ENCODE peak calls at places on chromosomes 12 and 14, in five cellular contexts. J, E, K, A and T are unnamed samples.

GRCh38 chr14:102659797-102660196 is 67.3 kb downstream of the RCOR1 start:
- DNase-seq in A (no peak), K (no peak), J (peak; percentile 55), E (peak; percentile 70), T (no peak)

GRCh38 chr12:111785651-111786050 is 18.9 kb downstream of the ALDH2 start:
- DNase-seq in J (no peak), K (no peak), A (no peak), E (peak; percentile 49), T (no peak)

GRCh38 chr14:24139272-24139934 is 2.0 kb downstream of the EMC9 start:
- DNase-seq in A (no peak), E (no peak), J (no peak), K (no peak), T (no peak)

GRCh38 chr12:79737875-79738718 is 47.3 kb upstream of the PAWR start:
- DNase-seq in J (peak; percentile 55), A (peak; percentile 19), K (peak; percentile 42), E (peak; percentile 40), T (peak; percentile 16)

GRCh38 chr14:87522575-87522974 is 470.4 kb downstream of the GALC start:
- DNase-seq in A (no peak), E (no peak), K (no peak), J (no peak), T (no peak)

GRCh38 chr12:3097186-3097804 is 20.1 kb downstream of the TSPAN9 start:
- DNase-seq in E (peak; percentile 47), J (peak; percentile 16), K (no peak), A (no peak), T (no peak)

GRCh38 chr14:61752626-61753025 is 9.6 kb upstream of the SNAPC1 start:
- DNase-seq in J (no peak), A (no peak), K (no peak), E (peak; percentile 30), T (no peak)

GRCh38 chr14:52871606-52872005 is 79.2 kb downstream of the FERMT2 start:
- DNase-seq in A (no peak), K (no peak), J (no peak), E (no peak), T (no peak)

GRCh38 chr14:104422301-104423223 is 157.0 kb upstream of the C14orf180 start:
- DNase-seq in A (peak; percentile 14), K (no peak), J (no peak), E (no peak), T (no peak)

GRCh38 chr14:24695265-24696241 is 61.6 kb upstream of the GZMB start:
- DNase-seq in A (no peak), E (no peak), J (no peak), K (no peak), T (no peak)

GRCh38 chr12:88516811-88517210 is 63.5 kb downstream of the KITLG start:
- DNase-seq in J (no peak), E (no peak), K (no peak), A (no peak), T (no peak)

GRCh38 chr12:89363582-89363981 is 11.3 kb upstream of the DUSP6 start:
- DNase-seq in A (no peak), J (no peak), K (no peak), E (no peak), T (no peak)

GRCh38 chr12:114186241-114187002 is 219.5 kb downstream of the TBX5 start:
- DNase-seq in A (no peak), E (no peak), J (no peak), K (no peak), T (peak; percentile 9)

GRCh38 chr12:52156757-52157565 is 34.9 kb downstream of the KRT80 start:
- DNase-seq in J (peak; percentile 18), K (peak; percentile 38), A (peak; percentile 83), E (no peak), T (peak; percentile 74)